ENCODE peak calls at places on chromosome 10, in nine cellular contexts. K, A, X, Y, B, F, T, R and G are unnamed samples. For H3K9me3, the result is how much of the 10 kb centered on the place peaks cover.

GRCh38 chr10:132959296-132959961 is 17.1 kb upstream of the CFAP46 start:
- DNase-seq in K (peak), A (no peak), X (no peak), Y (no peak), B (no peak), F (no peak), T (no peak), R (no peak), G (no peak)

GRCh38 chr10:73798087-73798486 is 12.7 kb downstream of the ZSWIM8 start:
- DNase-seq in K (no peak), A (no peak), X (no peak), Y (no peak), B (no peak), F (no peak), T (no peak), R (no peak), G (no peak)

GRCh38 chr10:24238527-24239247 is 29.7 kb downstream of the KIAA1217 start:
- DNase-seq in K (peak), A (no peak), X (no peak), Y (no peak), B (no peak), F (peak), T (no peak), R (no peak), G (no peak)

GRCh38 chr10:42609872-42610271 is 28.5 kb downstream of the ZNF33B start:
- DNase-seq in K (no peak), A (no peak), X (no peak), Y (no peak), B (no peak), F (no peak), T (no peak), R (no peak), G (no peak)

GRCh38 chr10:100881552-100882250 is 31.1 kb upstream of the SLF2 start:
- DNase-seq in K (no peak), A (no peak), X (no peak), Y (no peak), B (no peak), F (no peak), T (no peak), R (no peak), G (no peak)

GRCh38 chr10:21278491-21279216 is 246.8 kb downstream of the SKIDA1 start:
- DNase-seq in K (peak), A (peak), X (peak), Y (peak), B (peak), F (peak), T (peak), R (peak), G (peak)

GRCh38 chr10:73263948-73264347 is 11.5 kb upstream of the MRPS16 start:
- DNase-seq in K (no peak), A (peak), X (no peak), Y (no peak), B (peak), F (peak), T (no peak), R (no peak), G (no peak)

GRCh38 chr10:122098924-122099323 is 110.0 kb downstream of the TACC2 start:
- DNase-seq in K (no peak), A (no peak), X (no peak), Y (no peak), B (no peak), F (no peak), T (no peak), R (no peak), G (no peak)

GRCh38 chr10:20486791-20487190 is 410.3 kb downstream of the NEBL start:
- DNase-seq in K (no peak), A (no peak), X (no peak), Y (no peak), B (no peak), F (no peak), T (no peak), R (no peak), G (no peak)

GRCh38 chr10:114406455-114406854 is 2.2 kb upstream of the AFAP1L2 start:
- DNase-seq in K (no peak), A (no peak), X (no peak), Y (no peak), B (no peak), F (no peak), T (no peak), R (no peak), G (no peak)

GRCh38 chr10:112002191-112002590 is 181.4 kb downstream of the GPAM start:
- DNase-seq in K (no peak), A (no peak), X (no peak), Y (no peak), B (no peak), F (no peak), T (no peak), R (no peak), G (no peak)

GRCh38 chr10:62638062-62638477 is 166.4 kb upstream of the ADO start:
- DNase-seq in K (no peak), A (no peak), X (no peak), Y (no peak), B (no peak), F (no peak), T (no peak), R (no peak), G (no peak)

GRCh38 chr10:6200588-6201510 is 1.9 kb upstream of the PFKFB3 start:
- DNase-seq in K (peak), A (no peak), X (peak), Y (peak), B (peak), F (peak), T (no peak), R (no peak), G (no peak)

GRCh38 chr10:74117738-74118137 is 32.9 kb downstream of the AP3M1 start:
- DNase-seq in K (no peak), A (no peak), X (no peak), Y (no peak), B (no peak), F (no peak), T (no peak), R (no peak), G (no peak)

GRCh38 chr10:114902151-114902550 is 35.8 kb upstream of the TRUB1 start:
- DNase-seq in K (no peak), A (no peak), X (no peak), Y (no peak), B (no peak), F (no peak), T (no peak), R (no peak), G (no peak)

GRCh38 chr10:112793197-112793921 is 156.7 kb upstream of the TCF7L2 start:
- DNase-seq in K (no peak), A (no peak), X (peak), Y (no peak), B (no peak), F (peak), T (no peak), R (no peak), G (no peak)

GRCh38 chr10:84412482-84412881 is 84.1 kb downstream of the CCSER2 start:
- DNase-seq in K (no peak), A (no peak), X (no peak), Y (no peak), B (no peak), F (no peak), T (no peak), R (no peak), G (no peak)
- H3K9me3 ChIP-seq in K (under half), A (under half), X (under half), Y (under half), B (under half), F (under half), T (under half), R (under half), G (under half)

DNA sequence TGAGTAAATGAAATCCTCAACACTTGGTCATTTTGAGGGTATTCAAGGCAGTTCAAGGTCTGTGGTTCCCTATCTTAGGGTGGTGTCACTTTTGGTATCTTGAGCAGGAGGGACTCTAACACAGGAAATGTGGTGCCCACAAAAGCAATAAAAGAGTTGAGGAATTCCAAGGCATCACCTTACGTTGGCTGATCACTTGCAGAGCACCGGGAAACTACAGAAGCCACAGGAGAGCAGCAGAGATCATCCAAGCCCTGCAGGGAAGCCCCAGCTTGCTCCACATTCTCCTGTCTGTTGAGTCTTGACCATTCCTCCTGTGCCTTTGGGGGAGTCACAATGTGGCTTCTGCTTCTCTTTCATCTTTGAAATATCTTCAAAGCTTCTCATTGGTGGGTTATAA is 565.8 kb upstream of the ADARB2 start:
- DNase-seq in K (no peak), A (no peak), X (no peak), Y (no peak), B (no peak), F (no peak), T (no peak), R (no peak), G (no peak)
- H3K9me3 ChIP-seq in K (under half), A (under half), X (under half), Y (under half), B (under half), F (under half), T (under half), R (under half), G (under half)

GRCh38 chr10:15539262-15539661 is 168.2 kb upstream of the FAM171A1 start:
- DNase-seq in K (no peak), A (no peak), X (no peak), Y (no peak), B (no peak), F (peak), T (no peak), R (no peak), G (no peak)
- H3K9me3 ChIP-seq in K (under half), A (under half), X (under half), Y (under half), B (under half), F (under half), T (under half), R (under half), G (under half)

DNA sequence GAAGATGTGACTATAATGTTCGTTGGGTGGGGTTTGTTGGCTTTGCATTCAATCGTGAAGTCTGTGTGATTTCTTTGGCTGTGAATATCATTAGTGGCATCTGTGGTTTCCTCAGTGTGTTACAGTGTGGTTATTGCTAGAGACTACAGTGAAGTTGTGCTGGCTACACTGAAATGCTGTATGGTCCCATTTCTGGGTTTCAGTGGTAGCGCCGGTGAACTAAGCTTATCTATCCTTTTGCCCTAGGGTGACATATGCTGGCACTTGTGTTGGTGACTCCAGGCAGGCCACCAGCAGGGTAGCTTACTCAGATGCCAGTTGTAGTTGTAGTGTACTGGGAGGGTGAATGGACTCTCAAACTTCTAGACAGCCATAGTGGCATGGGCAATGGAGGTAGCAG is 259.5 kb downstream of the ANKRD30A start:
- DNase-seq in K (no peak), A (no peak), X (no peak), Y (no peak), B (no peak), F (no peak), T (no peak), R (no peak), G (no peak)
- H3K9me3 ChIP-seq in K (under half), A (under half), X (half or more), Y (under half), B (under half), F (under half), T (under half), R (under half), G (under half)

GRCh38 chr10:35594115-35594849 is 10.9 kb upstream of the GJD4 start:
- DNase-seq in K (no peak), A (no peak), X (no peak), Y (no peak), B (no peak), F (no peak), T (no peak), R (no peak), G (no peak)
- H3K9me3 ChIP-seq in K (under half), A (under half), X (under half), Y (under half), B (under half), F (under half), T (under half), R (under half), G (under half)

GRCh38 chr10:30580241-30580640 is 49.3 kb downstream of the LYZL2 start:
- DNase-seq in K (no peak), A (no peak), X (no peak), Y (no peak), B (no peak), F (no peak), T (no peak), R (no peak), G (no peak)
- H3K9me3 ChIP-seq in K (under half), A (under half), X (under half), Y (under half), B (under half), F (under half), T (under half), R (under half), G (under half)